ENCODE peak calls at places on chromosomes 5 and 9, in five cellular contexts. K, V, G, Z and A are unnamed samples.

GRCh38 chr9:89361816-89362646 is 43.7 kb downstream of the SECISBP2 start:
- DNase-seq in K (no peak), V (no peak), Z (no peak), G (no peak), A (no peak)

GRCh38 chr5:126793097-126793496 is 16.2 kb downstream of the LMNB1 start:
- DNase-seq in G (no peak), K (no peak), V (no peak), Z (no peak), A (no peak)

GRCh38 chr9:36188212-36188611 is 2.5 kb upstream of the CLTA start:
- DNase-seq in Z (no peak), G (no peak), K (no peak), V (no peak), A (no peak)

GRCh38 chr5:4941957-4942830 is 197.9 kb upstream of the ADAMTS16 start:
- DNase-seq in K (no peak), V (no peak), Z (no peak), G (no peak), A (no peak)

GRCh38 chr5:112183103-112183634 is 235.9 kb downstream of the EPB41L4A start:
- DNase-seq in V (no peak), K (no peak), Z (no peak), G (no peak), A (peak)

GRCh38 chr5:119347574-119347973 is 8.2 kb upstream of the TNFAIP8 start:
- DNase-seq in G (no peak), K (no peak), V (no peak), Z (no peak), A (no peak)

GRCh38 chr9:127065592-127065991 is 56.8 kb downstream of the ANGPTL2 start:
- DNase-seq in K (peak), V (peak), Z (no peak), G (no peak), A (peak)

GRCh38 chr5:116571568-116572321 is 2.9 kb downstream of the SEMA6A start:
- DNase-seq in K (no peak), V (no peak), G (no peak), Z (no peak), A (no peak)

GRCh38 chr5:176647870-176648466 is 684 bp downstream of the TSPAN17 start:
- DNase-seq in V (no peak), K (no peak), Z (peak), G (no peak), A (peak)

GRCh38 chr5:37208883-37209808 is 40.0 kb downstream of the CPLANE1 start:
- DNase-seq in V (no peak), Z (no peak), K (peak), G (no peak), A (peak)

GRCh38 chr5:29939988-29940387 is 1253.5 kb upstream of the CDH6 start:
- DNase-seq in K (no peak), G (no peak), Z (no peak), V (no peak), A (no peak)

GRCh38 chr5:112921031-112921832 is 795 bp downstream of the REEP5 start:
- DNase-seq in Z (peak), G (no peak), K (peak), V (no peak), A (peak)

GRCh38 chr5:157471709-157472108 is 11.7 kb downstream of the NIPAL4 start:
- DNase-seq in Z (no peak), V (no peak), G (no peak), K (peak), A (peak)

GRCh38 chr5:67659288-67659687 is 462.7 kb upstream of the CD180 start:
- DNase-seq in G (no peak), Z (no peak), V (no peak), K (peak), A (no peak)

GRCh38 chr9:19946446-19947109 is 157.7 kb upstream of the SLC24A2 start:
- DNase-seq in Z (no peak), V (no peak), K (peak), G (no peak), A (peak)

GRCh38 chr5:133109655-133110483 is 58.1 kb downstream of the HSPA4 start:
- DNase-seq in Z (peak), K (peak), V (no peak), G (no peak), A (peak)

GRCh38 chr5:98768160-98769005 is 5.1 kb upstream of the RGMB start:
- DNase-seq in Z (no peak), V (no peak), G (no peak), K (peak), A (peak)

GRCh38 chr9:76592105-76593010 is 133.4 kb downstream of the GCNT1 start:
- DNase-seq in Z (no peak), G (no peak), V (no peak), K (peak), A (peak)

GRCh38 chr5:67297802-67298532 is 101.4 kb upstream of the CD180 start:
- DNase-seq in V (no peak), G (no peak), K (no peak), Z (no peak), A (no peak)

GRCh38 chr5:110769282-110769681 is 30.5 kb downstream of the SLC25A46 start:
- DNase-seq in Z (no peak), V (peak), K (peak), G (no peak), A (peak)

GRCh38 chr9:25678846-25679360 is 659 bp upstream of the TUSC1 start:
- DNase-seq in G (no peak), K (no peak), V (no peak), Z (no peak), A (no peak)

GRCh38 chr9:114888599-114888998 is 41.8 kb downstream of the TNFSF8 start:
- DNase-seq in Z (no peak), G (no peak), K (no peak), V (no peak), A (no peak)

GRCh38 chr9:133428579-133429215 is 6.5 kb downstream of the ADAMTS13 start:
- DNase-seq in K (no peak), G (no peak), V (no peak), Z (no peak), A (no peak)

GRCh38 chr5:127875235-127876021 is 172.2 kb downstream of the CCDC192 start:
- DNase-seq in Z (no peak), K (peak), G (peak), V (no peak), A (peak)

GRCh38 chr5:174999581-174999980 is 275.2 kb downstream of the MSX2 start:
- DNase-seq in V (no peak), G (no peak), Z (no peak), K (no peak), A (no peak)

GRCh38 chr5:14296533-14297331 is 153.6 kb downstream of the TRIO start:
- DNase-seq in G (no peak), V (no peak), K (peak), Z (no peak), A (no peak)

GRCh38 chr5:41214199-41214598 is 867 bp upstream of the C6 start:
- DNase-seq in V (no peak), K (no peak), Z (no peak), G (no peak), A (no peak)
- H3K4me3 ChIP-seq in V (no peak), K (no peak), Z (no peak), G (no peak), A (no peak)

DNA sequence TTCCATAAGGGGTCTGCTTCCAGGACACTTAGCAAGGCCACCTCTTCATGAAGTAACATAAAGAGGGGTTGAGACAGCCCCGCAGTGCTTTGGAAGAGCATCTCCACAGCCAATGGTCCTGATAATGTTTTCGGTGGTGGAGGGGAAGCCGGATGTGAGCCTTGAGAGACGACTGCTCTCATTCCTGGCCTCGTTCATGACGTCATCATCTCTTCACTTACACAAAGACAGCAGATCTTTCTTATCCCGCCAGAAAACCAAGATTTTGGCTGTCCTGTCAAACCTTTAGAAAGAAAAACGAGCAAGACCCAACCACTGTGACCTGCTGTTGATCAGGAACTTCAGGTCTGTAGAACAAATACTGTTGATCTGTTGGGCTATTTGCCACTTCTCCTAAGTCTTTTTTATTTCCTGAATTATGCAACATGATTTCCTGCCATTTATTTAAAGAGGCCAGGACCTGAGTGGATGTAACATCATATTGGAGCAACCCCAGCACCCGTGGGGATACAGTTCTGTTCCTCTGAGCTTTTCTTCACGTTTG is 89.0 kb upstream of the IRX2 start:
- DNase-seq in V (no peak), Z (no peak), G (no peak), K (no peak), A (no peak)
- TF ChIP-seq CTCF in V (no peak), Z (no peak), G (no peak), K (no peak), A (no peak)

GRCh38 chr9:98708933-98709911 is at the start of gene GABBR2:
- DNase-seq in V (no peak), G (no peak), Z (no peak), K (no peak), A (no peak)
- H3K4me3 ChIP-seq in V (peak), G (no peak), Z (no peak), K (peak), A (peak)

GRCh38 chr9:120107138-120107537 is 472.8 kb downstream of the CDK5RAP2 start:
- DNase-seq in V (no peak), G (no peak), K (no peak), Z (no peak), A (no peak)

GRCh38 chr9:120110520-120110919 is 469.4 kb downstream of the CDK5RAP2 start:
- DNase-seq in Z (no peak), K (no peak), G (no peak), V (no peak), A (no peak)

GRCh38 chr9:120104771-120105170 is 475.2 kb downstream of the CDK5RAP2 start:
- DNase-seq in G (no peak), K (no peak), V (no peak), Z (no peak), A (no peak)

DNA sequence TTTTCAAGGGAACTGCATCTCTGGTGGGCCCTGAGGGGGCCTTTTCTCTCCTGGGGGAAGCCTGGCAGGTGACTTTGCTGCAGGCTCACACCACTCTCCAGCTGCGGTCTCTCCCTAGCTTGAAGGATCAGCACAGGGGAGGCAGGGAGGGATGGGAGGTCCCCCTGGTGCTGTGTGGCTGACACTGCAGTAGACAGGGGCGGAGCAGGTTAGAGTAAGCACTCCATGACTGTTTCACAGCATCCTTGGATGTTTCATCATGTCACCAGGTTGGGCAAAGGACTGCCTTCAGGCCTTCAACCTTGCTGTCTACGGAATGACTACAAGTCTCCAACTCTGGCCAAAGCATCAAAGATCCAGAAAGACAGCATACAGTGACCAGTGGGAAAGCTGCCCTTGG is 470.7 kb downstream of the CDK5RAP2 start:
- DNase-seq in Z (no peak), G (no peak), K (no peak), V (no peak), A (no peak)
- TF ChIP-seq CTCF in Z (no peak), G (peak), K (no peak), V (no peak), A (no peak)

GRCh38 chr5:150124596-150124995 is 31.0 kb downstream of the PDGFRB start:
- DNase-seq in V (no peak), K (no peak), Z (no peak), G (no peak), A (no peak)

GRCh38 chr5:150122158-150122510 is 33.5 kb downstream of the PDGFRB start:
- DNase-seq in V (no peak), Z (no peak), K (no peak), G (no peak), A (no peak)

GRCh38 chr5:150124111-150124557 is 31.5 kb downstream of the PDGFRB start:
- DNase-seq in K (no peak), V (no peak), Z (no peak), G (no peak), A (no peak)

GRCh38 chr5:150121448-150122157 is 34.0 kb downstream of the PDGFRB start:
- DNase-seq in K (no peak), V (no peak), G (no peak), Z (peak), A (no peak)

DNA sequence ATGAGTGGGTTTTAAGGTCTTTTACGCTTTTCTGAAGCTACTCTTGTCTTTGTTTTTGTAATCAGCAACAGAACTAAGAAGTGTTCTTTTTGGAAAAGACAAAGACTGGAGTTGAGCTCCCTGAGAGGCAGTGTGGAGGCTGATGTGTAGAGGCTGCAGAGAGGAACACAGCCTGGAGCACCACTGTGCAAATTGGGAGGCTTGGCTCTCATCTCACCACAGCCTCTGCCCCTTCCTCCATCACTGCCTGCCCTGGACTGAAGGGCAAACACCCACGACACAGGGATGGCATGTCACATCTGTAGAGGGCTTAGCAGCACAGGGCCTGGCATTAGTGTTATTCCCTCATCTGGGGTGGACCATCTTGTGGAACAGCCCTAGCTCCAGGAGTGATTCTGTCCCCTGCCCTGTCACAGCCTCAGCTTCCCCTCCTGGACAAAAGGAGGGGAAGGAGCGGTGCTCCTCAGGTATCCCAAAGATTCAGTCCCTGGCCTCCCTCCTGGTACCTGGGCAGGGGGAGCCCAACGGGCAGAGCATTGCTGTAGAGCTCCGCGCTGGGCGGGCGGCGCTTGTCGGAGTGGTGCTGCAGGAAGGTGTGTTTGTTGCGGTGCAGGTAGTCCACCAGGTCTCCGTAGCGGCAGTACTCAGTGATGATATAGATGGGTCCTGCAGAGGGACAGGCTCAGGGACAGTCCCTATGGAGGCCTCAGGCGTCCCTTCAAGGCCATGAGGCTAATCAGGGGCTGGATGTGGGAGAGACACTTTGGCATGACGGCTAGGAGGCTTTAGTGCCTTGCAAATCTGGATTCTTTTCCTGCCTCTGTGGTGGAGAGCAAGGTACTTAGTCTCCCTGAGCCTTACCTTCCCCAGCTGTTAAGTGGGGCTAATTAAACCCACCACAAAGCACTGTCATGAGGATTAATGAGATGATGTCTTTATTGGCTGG is 32.8 kb downstream of the PDGFRB start:
- DNase-seq in K (no peak), V (no peak), Z (no peak), G (no peak), A (no peak)
- H3K4me3 ChIP-seq in K (no peak), V (no peak), Z (no peak), G (no peak), A (no peak)